ENCODE peak calls at places on chromosomes 12 and 14, in seven cellular contexts. One of them, this sample, is unnamed.

GRCh38 chr14:78253986-78254385 is 83.8 kb downstream of the NRXN3 start:
- DNase-seq in fibroblast of mammary gland: peak; percentile 92
- DNase-seq in aorta: no peak
- DNase-seq in lung: no peak
- DNase-seq in HepG2: no peak
- DNase-seq in NCI-H1092 treated with DMSO at 0.1 percent for 48 hours: no peak
- DNase-seq in stimulated activated CD4-positive, alpha-beta T cell treated with anti-CD3 and anti-CD28 coated beads, TNF-alpha, amount 100 ng/mL, for 24 hours: no peak
- DNase-seq in this sample: no peak

GRCh38 chr14:92512807-92513203 is 776 bp upstream of the RIN3 start:
- DNase-seq in HepG2: no peak
- DNase-seq in aorta: no peak
- DNase-seq in NCI-H1092 treated with DMSO at 0.1 percent for 48 hours: no peak
- DNase-seq in fibroblast of mammary gland: no peak
- DNase-seq in stimulated activated CD4-positive, alpha-beta T cell treated with anti-CD3 and anti-CD28 coated beads, TNF-alpha, amount 100 ng/mL, for 24 hours: no peak
- DNase-seq in lung: no peak
- DNase-seq in this sample: no peak

GRCh38 chr14:31967669-31967975 is 109.5 kb upstream of the ARHGAP5 start:
- DNase-seq in NCI-H1092 treated with DMSO at 0.1 percent for 48 hours: no peak
- DNase-seq in lung: no peak
- DNase-seq in fibroblast of mammary gland: no peak
- DNase-seq in HepG2: peak; percentile 75
- DNase-seq in stimulated activated CD4-positive, alpha-beta T cell treated with anti-CD3 and anti-CD28 coated beads, TNF-alpha, amount 100 ng/mL, for 24 hours: no peak
- DNase-seq in aorta: no peak
- DNase-seq in this sample: no peak

GRCh38 chr12:26938660-26939185 is 453 bp downstream of the FGFR1OP2 start:
- DNase-seq in stimulated activated CD4-positive, alpha-beta T cell treated with anti-CD3 and anti-CD28 coated beads, TNF-alpha, amount 100 ng/mL, for 24 hours: no peak
- DNase-seq in HepG2: peak; percentile 35
- DNase-seq in aorta: peak; percentile 86
- DNase-seq in NCI-H1092 treated with DMSO at 0.1 percent for 48 hours: no peak
- DNase-seq in lung: peak; percentile 33
- DNase-seq in fibroblast of mammary gland: no peak
- DNase-seq in this sample: no peak

GRCh38 chr12:51403159-51403558 is 12.0 kb upstream of the GALNT6 start:
- DNase-seq in fibroblast of mammary gland: peak; percentile 64
- DNase-seq in lung: no peak
- DNase-seq in stimulated activated CD4-positive, alpha-beta T cell treated with anti-CD3 and anti-CD28 coated beads, TNF-alpha, amount 100 ng/mL, for 24 hours: no peak
- DNase-seq in NCI-H1092 treated with DMSO at 0.1 percent for 48 hours: no peak
- DNase-seq in HepG2: no peak
- DNase-seq in aorta: no peak
- DNase-seq in this sample: no peak

GRCh38 chr12:69092137-69092536 is 147.2 kb upstream of the CPSF6 start:
- DNase-seq in aorta: no peak
- DNase-seq in fibroblast of mammary gland: no peak
- DNase-seq in stimulated activated CD4-positive, alpha-beta T cell treated with anti-CD3 and anti-CD28 coated beads, TNF-alpha, amount 100 ng/mL, for 24 hours: no peak
- DNase-seq in lung: no peak
- DNase-seq in HepG2: no peak
- DNase-seq in NCI-H1092 treated with DMSO at 0.1 percent for 48 hours: no peak
- DNase-seq in this sample: no peak

GRCh38 chr14:104865631-104866441 is 768 bp downstream of the CEP170B start:
- DNase-seq in HepG2: no peak
- DNase-seq in fibroblast of mammary gland: peak; percentile 70
- DNase-seq in lung: peak; percentile 68
- DNase-seq in aorta: peak; percentile 94
- DNase-seq in stimulated activated CD4-positive, alpha-beta T cell treated with anti-CD3 and anti-CD28 coated beads, TNF-alpha, amount 100 ng/mL, for 24 hours: no peak
- DNase-seq in NCI-H1092 treated with DMSO at 0.1 percent for 48 hours: no peak
- DNase-seq in this sample: no peak

GRCh38 chr12:86216591-86216990 is 39.6 kb downstream of the MGAT4C start:
- DNase-seq in HepG2: no peak
- DNase-seq in stimulated activated CD4-positive, alpha-beta T cell treated with anti-CD3 and anti-CD28 coated beads, TNF-alpha, amount 100 ng/mL, for 24 hours: no peak
- DNase-seq in aorta: no peak
- DNase-seq in NCI-H1092 treated with DMSO at 0.1 percent for 48 hours: no peak
- DNase-seq in fibroblast of mammary gland: no peak
- DNase-seq in lung: no peak
- DNase-seq in this sample: no peak

GRCh38 chr12:113899844-113900471 is 66.2 kb downstream of the RBM19 start:
- DNase-seq in stimulated activated CD4-positive, alpha-beta T cell treated with anti-CD3 and anti-CD28 coated beads, TNF-alpha, amount 100 ng/mL, for 24 hours: no peak
- DNase-seq in aorta: no peak
- DNase-seq in NCI-H1092 treated with DMSO at 0.1 percent for 48 hours: peak; percentile 44
- DNase-seq in lung: no peak
- DNase-seq in HepG2: no peak
- DNase-seq in fibroblast of mammary gland: no peak
- DNase-seq in this sample: peak; percentile 26

GRCh38 chr14:36766974-36767373 is 105.3 kb downstream of the PAX9 start:
- DNase-seq in aorta: no peak
- DNase-seq in lung: no peak
- DNase-seq in fibroblast of mammary gland: no peak
- DNase-seq in stimulated activated CD4-positive, alpha-beta T cell treated with anti-CD3 and anti-CD28 coated beads, TNF-alpha, amount 100 ng/mL, for 24 hours: no peak
- DNase-seq in HepG2: no peak
- DNase-seq in NCI-H1092 treated with DMSO at 0.1 percent for 48 hours: no peak
- DNase-seq in this sample: no peak

GRCh38 chr12:96236221-96236822 is 42.1 kb downstream of the ELK3 start:
- DNase-seq in HepG2: no peak
- DNase-seq in NCI-H1092 treated with DMSO at 0.1 percent for 48 hours: no peak
- DNase-seq in stimulated activated CD4-positive, alpha-beta T cell treated with anti-CD3 and anti-CD28 coated beads, TNF-alpha, amount 100 ng/mL, for 24 hours: no peak
- DNase-seq in fibroblast of mammary gland: peak; percentile 94
- DNase-seq in lung: no peak
- DNase-seq in aorta: no peak
- DNase-seq in this sample: no peak

GRCh38 chr14:68518910-68519686 is 273.8 kb downstream of the ZFP36L1 start:
- DNase-seq in aorta: no peak
- DNase-seq in NCI-H1092 treated with DMSO at 0.1 percent for 48 hours: no peak
- DNase-seq in lung: no peak
- DNase-seq in HepG2: no peak
- DNase-seq in stimulated activated CD4-positive, alpha-beta T cell treated with anti-CD3 and anti-CD28 coated beads, TNF-alpha, amount 100 ng/mL, for 24 hours: no peak
- DNase-seq in fibroblast of mammary gland: peak; percentile 78
- DNase-seq in this sample: no peak

GRCh38 chr12:127273621-127274020 is 993.3 kb upstream of the TMEM132C start:
- DNase-seq in fibroblast of mammary gland: peak; percentile 53
- DNase-seq in NCI-H1092 treated with DMSO at 0.1 percent for 48 hours: no peak
- DNase-seq in aorta: no peak
- DNase-seq in stimulated activated CD4-positive, alpha-beta T cell treated with anti-CD3 and anti-CD28 coated beads, TNF-alpha, amount 100 ng/mL, for 24 hours: no peak
- DNase-seq in HepG2: no peak
- DNase-seq in lung: no peak
- DNase-seq in this sample: no peak

GRCh38 chr14:95787941-95788340 is 74.0 kb upstream of the TCL1A start:
- DNase-seq in lung: no peak
- DNase-seq in aorta: no peak
- DNase-seq in NCI-H1092 treated with DMSO at 0.1 percent for 48 hours: no peak
- DNase-seq in fibroblast of mammary gland: no peak
- DNase-seq in HepG2: no peak
- DNase-seq in stimulated activated CD4-positive, alpha-beta T cell treated with anti-CD3 and anti-CD28 coated beads, TNF-alpha, amount 100 ng/mL, for 24 hours: no peak
- DNase-seq in this sample: no peak

GRCh38 chr14:91891721-91892220 is 24.4 kb upstream of the TC2N start:
- DNase-seq in fibroblast of mammary gland: peak; percentile 53
- DNase-seq in lung: no peak
- DNase-seq in HepG2: no peak
- DNase-seq in aorta: no peak
- DNase-seq in stimulated activated CD4-positive, alpha-beta T cell treated with anti-CD3 and anti-CD28 coated beads, TNF-alpha, amount 100 ng/mL, for 24 hours: no peak
- DNase-seq in NCI-H1092 treated with DMSO at 0.1 percent for 48 hours: no peak
- DNase-seq in this sample: peak; percentile 90

GRCh38 chr12:129196927-129197326 is 343.6 kb downstream of the GLT1D1 start:
- DNase-seq in fibroblast of mammary gland: no peak
- DNase-seq in NCI-H1092 treated with DMSO at 0.1 percent for 48 hours: no peak
- DNase-seq in aorta: no peak
- DNase-seq in lung: no peak
- DNase-seq in HepG2: no peak
- DNase-seq in stimulated activated CD4-positive, alpha-beta T cell treated with anti-CD3 and anti-CD28 coated beads, TNF-alpha, amount 100 ng/mL, for 24 hours: no peak
- DNase-seq in this sample: no peak

GRCh38 chr12:6303046-6303445 is 7.4 kb upstream of the PLEKHG6 start:
- DNase-seq in fibroblast of mammary gland: no peak
- DNase-seq in aorta: peak; percentile 2
- DNase-seq in NCI-H1092 treated with DMSO at 0.1 percent for 48 hours: no peak
- DNase-seq in lung: no peak
- DNase-seq in HepG2: no peak
- DNase-seq in stimulated activated CD4-positive, alpha-beta T cell treated with anti-CD3 and anti-CD28 coated beads, TNF-alpha, amount 100 ng/mL, for 24 hours: no peak
- DNase-seq in this sample: no peak

GRCh38 chr14:92190768-92191167 is 69.0 kb downstream of the CPSF2 start:
- DNase-seq in stimulated activated CD4-positive, alpha-beta T cell treated with anti-CD3 and anti-CD28 coated beads, TNF-alpha, amount 100 ng/mL, for 24 hours: no peak
- DNase-seq in aorta: no peak
- DNase-seq in fibroblast of mammary gland: no peak
- DNase-seq in NCI-H1092 treated with DMSO at 0.1 percent for 48 hours: no peak
- DNase-seq in lung: no peak
- DNase-seq in HepG2: no peak
- DNase-seq in this sample: no peak

GRCh38 chr12:111436811-111437210 is 31.1 kb downstream of the SH2B3 start:
- DNase-seq in NCI-H1092 treated with DMSO at 0.1 percent for 48 hours: no peak
- DNase-seq in lung: no peak
- DNase-seq in fibroblast of mammary gland: no peak
- DNase-seq in HepG2: no peak
- DNase-seq in stimulated activated CD4-positive, alpha-beta T cell treated with anti-CD3 and anti-CD28 coated beads, TNF-alpha, amount 100 ng/mL, for 24 hours: no peak
- DNase-seq in aorta: no peak
- DNase-seq in this sample: no peak

GRCh38 chr14:71290960-71291466 is 383.8 kb downstream of the PCNX1 start:
- DNase-seq in lung: no peak
- DNase-seq in HepG2: peak; percentile 31
- DNase-seq in aorta: no peak
- DNase-seq in stimulated activated CD4-positive, alpha-beta T cell treated with anti-CD3 and anti-CD28 coated beads, TNF-alpha, amount 100 ng/mL, for 24 hours: peak; percentile 31
- DNase-seq in NCI-H1092 treated with DMSO at 0.1 percent for 48 hours: no peak
- DNase-seq in fibroblast of mammary gland: peak; percentile 80
- DNase-seq in this sample: no peak

GRCh38 chr12:108483213-108483920 is 31.7 kb upstream of the FICD start:
- DNase-seq in HepG2: no peak
- DNase-seq in aorta: no peak
- DNase-seq in fibroblast of mammary gland: no peak
- DNase-seq in stimulated activated CD4-positive, alpha-beta T cell treated with anti-CD3 and anti-CD28 coated beads, TNF-alpha, amount 100 ng/mL, for 24 hours: no peak
- DNase-seq in lung: no peak
- DNase-seq in NCI-H1092 treated with DMSO at 0.1 percent for 48 hours: no peak
- DNase-seq in this sample: no peak

GRCh38 chr12:52119398-52120254 is 40.1 kb downstream of the SMIM41 start:
- DNase-seq in stimulated activated CD4-positive, alpha-beta T cell treated with anti-CD3 and anti-CD28 coated beads, TNF-alpha, amount 100 ng/mL, for 24 hours: no peak
- DNase-seq in fibroblast of mammary gland: peak; percentile 9
- DNase-seq in NCI-H1092 treated with DMSO at 0.1 percent for 48 hours: peak; percentile 66
- DNase-seq in HepG2: peak; percentile 70
- DNase-seq in lung: peak; percentile 54
- DNase-seq in aorta: no peak
- DNase-seq in this sample: no peak

GRCh38 chr14:77272261-77272660 is 1.3 kb upstream of the NGB start:
- DNase-seq in stimulated activated CD4-positive, alpha-beta T cell treated with anti-CD3 and anti-CD28 coated beads, TNF-alpha, amount 100 ng/mL, for 24 hours: no peak
- DNase-seq in aorta: peak; percentile 15
- DNase-seq in NCI-H1092 treated with DMSO at 0.1 percent for 48 hours: no peak
- DNase-seq in fibroblast of mammary gland: no peak
- DNase-seq in lung: no peak
- DNase-seq in HepG2: no peak
- DNase-seq in this sample: no peak

GRCh38 chr14:64112859-64113258 is 181.3 kb downstream of the ESR2 start:
- DNase-seq in NCI-H1092 treated with DMSO at 0.1 percent for 48 hours: no peak
- DNase-seq in lung: no peak
- DNase-seq in stimulated activated CD4-positive, alpha-beta T cell treated with anti-CD3 and anti-CD28 coated beads, TNF-alpha, amount 100 ng/mL, for 24 hours: no peak
- DNase-seq in aorta: no peak
- DNase-seq in HepG2: no peak
- DNase-seq in fibroblast of mammary gland: no peak
- DNase-seq in this sample: peak; percentile 23

GRCh38 chr12:53564941-53565340 is 57.7 kb upstream of the NPFF start:
- DNase-seq in aorta: no peak
- DNase-seq in NCI-H1092 treated with DMSO at 0.1 percent for 48 hours: no peak
- DNase-seq in fibroblast of mammary gland: peak; percentile 84
- DNase-seq in lung: no peak
- DNase-seq in HepG2: no peak
- DNase-seq in stimulated activated CD4-positive, alpha-beta T cell treated with anti-CD3 and anti-CD28 coated beads, TNF-alpha, amount 100 ng/mL, for 24 hours: no peak
- DNase-seq in this sample: no peak

GRCh38 chr12:47995976-47996375 is 8.3 kb downstream of the COL2A1 start:
- DNase-seq in lung: no peak
- DNase-seq in aorta: no peak
- DNase-seq in stimulated activated CD4-positive, alpha-beta T cell treated with anti-CD3 and anti-CD28 coated beads, TNF-alpha, amount 100 ng/mL, for 24 hours: no peak
- DNase-seq in HepG2: no peak
- DNase-seq in fibroblast of mammary gland: peak; percentile 58
- DNase-seq in NCI-H1092 treated with DMSO at 0.1 percent for 48 hours: peak; percentile 87
- DNase-seq in this sample: no peak

GRCh38 chr12:42085596-42085995 is 59.1 kb downstream of the GXYLT1 start:
- DNase-seq in lung: no peak
- DNase-seq in NCI-H1092 treated with DMSO at 0.1 percent for 48 hours: no peak
- DNase-seq in HepG2: no peak
- DNase-seq in stimulated activated CD4-positive, alpha-beta T cell treated with anti-CD3 and anti-CD28 coated beads, TNF-alpha, amount 100 ng/mL, for 24 hours: no peak
- DNase-seq in fibroblast of mammary gland: no peak
- DNase-seq in aorta: no peak
- DNase-seq in this sample: no peak